ENCODE peak calls at places on chromosomes 11 and 22, in nine cellular contexts. One of them, this sample, is unnamed.
A peak's percentile ranks its signal among the peaks of the same experiment; 100 is the strongest.

GRCh38 chr11:76209956-76210885 is 3.9 kb upstream of the WNT11 start:
- DNase-seq in BJ: no peak
- DNase-seq in astrocyte of the spinal cord: peak; percentile 63
- DNase-seq in CD8-positive, alpha-beta T cell: no peak
- DNase-seq in ovary: peak; percentile 82
- DNase-seq in vagina: no peak
- DNase-seq in fibroblast of mammary gland: peak; percentile 65
- DNase-seq in mucosa of descending colon: peak; percentile 82
- DNase-seq in mesenchymal stem cell: peak; percentile 69
- DNase-seq in this sample: no peak

GRCh38 chr22:30610299-30610698 is 3.3 kb downstream of the TCN2 start:
- DNase-seq in CD8-positive, alpha-beta T cell: no peak
- DNase-seq in mucosa of descending colon: no peak
- DNase-seq in mesenchymal stem cell: no peak
- DNase-seq in fibroblast of mammary gland: no peak
- DNase-seq in BJ: no peak
- DNase-seq in astrocyte of the spinal cord: no peak
- DNase-seq in ovary: no peak
- DNase-seq in vagina: no peak
- DNase-seq in this sample: no peak

GRCh38 chr11:70643642-70644041 is 245.3 kb downstream of the CTTN start:
- DNase-seq in mucosa of descending colon: no peak
- DNase-seq in BJ: no peak
- DNase-seq in ovary: no peak
- DNase-seq in vagina: no peak
- DNase-seq in fibroblast of mammary gland: no peak
- DNase-seq in astrocyte of the spinal cord: no peak
- DNase-seq in CD8-positive, alpha-beta T cell: no peak
- DNase-seq in mesenchymal stem cell: no peak
- DNase-seq in this sample: no peak

GRCh38 chr22:46079093-46079860 is 71.0 kb upstream of the PPARA start:
- DNase-seq in vagina: no peak
- DNase-seq in BJ: no peak
- DNase-seq in mucosa of descending colon: peak; percentile 32
- DNase-seq in mesenchymal stem cell: no peak
- DNase-seq in ovary: no peak
- DNase-seq in astrocyte of the spinal cord: no peak
- DNase-seq in CD8-positive, alpha-beta T cell: no peak
- DNase-seq in fibroblast of mammary gland: no peak
- DNase-seq in this sample: no peak

GRCh38 chr22:19638282-19639015 is 75.9 kb upstream of the SEPTIN5 start:
- DNase-seq in astrocyte of the spinal cord: no peak
- DNase-seq in CD8-positive, alpha-beta T cell: no peak
- DNase-seq in mucosa of descending colon: no peak
- DNase-seq in BJ: no peak
- DNase-seq in ovary: no peak
- DNase-seq in mesenchymal stem cell: no peak
- DNase-seq in fibroblast of mammary gland: no peak
- DNase-seq in vagina: no peak
- DNase-seq in this sample: no peak

GRCh38 chr11:94730153-94730552 is 38.0 kb upstream of the AMOTL1 start:
- DNase-seq in mesenchymal stem cell: no peak
- DNase-seq in BJ: no peak
- DNase-seq in mucosa of descending colon: no peak
- DNase-seq in ovary: no peak
- DNase-seq in CD8-positive, alpha-beta T cell: no peak
- DNase-seq in fibroblast of mammary gland: no peak
- DNase-seq in astrocyte of the spinal cord: no peak
- DNase-seq in vagina: no peak
- DNase-seq in this sample: no peak

GRCh38 chr22:26656896-26657851 is at the start of gene MIAT:
- DNase-seq in vagina: no peak
- DNase-seq in BJ: no peak
- DNase-seq in ovary: no peak
- DNase-seq in fibroblast of mammary gland: no peak
- DNase-seq in mucosa of descending colon: peak; percentile 56
- DNase-seq in CD8-positive, alpha-beta T cell: peak; percentile 48
- DNase-seq in mesenchymal stem cell: no peak
- DNase-seq in astrocyte of the spinal cord: no peak
- DNase-seq in this sample: no peak

GRCh38 chr11:83600656-83601055 is 314.5 kb upstream of the CCDC90B start:
- DNase-seq in ovary: no peak
- DNase-seq in fibroblast of mammary gland: no peak
- DNase-seq in BJ: no peak
- DNase-seq in astrocyte of the spinal cord: no peak
- DNase-seq in CD8-positive, alpha-beta T cell: no peak
- DNase-seq in mucosa of descending colon: no peak
- DNase-seq in vagina: no peak
- DNase-seq in mesenchymal stem cell: no peak
- DNase-seq in this sample: no peak

GRCh38 chr11:87339416-87339815 is 301.7 kb downstream of the TMEM135 start:
- DNase-seq in vagina: no peak
- DNase-seq in fibroblast of mammary gland: no peak
- DNase-seq in mucosa of descending colon: no peak
- DNase-seq in ovary: no peak
- DNase-seq in CD8-positive, alpha-beta T cell: no peak
- DNase-seq in mesenchymal stem cell: no peak
- DNase-seq in astrocyte of the spinal cord: no peak
- DNase-seq in BJ: no peak
- DNase-seq in this sample: no peak

GRCh38 chr22:19182472-19183157 is 4.1 kb upstream of the SLC25A1 start:
- DNase-seq in mucosa of descending colon: no peak
- DNase-seq in astrocyte of the spinal cord: no peak
- DNase-seq in CD8-positive, alpha-beta T cell: no peak
- DNase-seq in mesenchymal stem cell: no peak
- DNase-seq in fibroblast of mammary gland: no peak
- DNase-seq in BJ: no peak
- DNase-seq in ovary: no peak
- DNase-seq in vagina: no peak
- DNase-seq in this sample: no peak

GRCh38 chr11:47946682-47947575 is 33.4 kb upstream of the PTPRJ start:
- DNase-seq in vagina: peak; percentile 92
- DNase-seq in BJ: peak; percentile 80
- DNase-seq in astrocyte of the spinal cord: peak; percentile 96
- DNase-seq in mesenchymal stem cell: peak; percentile 93
- DNase-seq in ovary: peak; percentile 64
- DNase-seq in fibroblast of mammary gland: peak; percentile 97
- DNase-seq in mucosa of descending colon: peak; percentile 61
- DNase-seq in CD8-positive, alpha-beta T cell: no peak
- DNase-seq in this sample: no peak

GRCh38 chr11:121453589-121454299 is 977 bp upstream of the SORL1-AS1 start:
- DNase-seq in mesenchymal stem cell: no peak
- DNase-seq in astrocyte of the spinal cord: no peak
- DNase-seq in CD8-positive, alpha-beta T cell: no peak
- DNase-seq in fibroblast of mammary gland: no peak
- DNase-seq in vagina: no peak
- DNase-seq in BJ: no peak
- DNase-seq in ovary: no peak
- DNase-seq in mucosa of descending colon: no peak
- DNase-seq in this sample: no peak
- H3K4me3 ChIP-seq in mesenchymal stem cell: no peak overlapping the region
- H3K4me3 ChIP-seq in astrocyte of the spinal cord: no peak overlapping the region
- H3K4me3 ChIP-seq in CD8-positive, alpha-beta T cell: peak overlapping the region; percentile 86
- H3K4me3 ChIP-seq in fibroblast of mammary gland: no peak overlapping the region
- H3K4me3 ChIP-seq in vagina: no peak overlapping the region
- H3K4me3 ChIP-seq in BJ: no peak overlapping the region
- H3K4me3 ChIP-seq in ovary: no peak overlapping the region
- H3K4me3 ChIP-seq in mucosa of descending colon: no peak overlapping the region
- H3K4me3 ChIP-seq in this sample: peak overlapping the region; percentile 92

DNA sequence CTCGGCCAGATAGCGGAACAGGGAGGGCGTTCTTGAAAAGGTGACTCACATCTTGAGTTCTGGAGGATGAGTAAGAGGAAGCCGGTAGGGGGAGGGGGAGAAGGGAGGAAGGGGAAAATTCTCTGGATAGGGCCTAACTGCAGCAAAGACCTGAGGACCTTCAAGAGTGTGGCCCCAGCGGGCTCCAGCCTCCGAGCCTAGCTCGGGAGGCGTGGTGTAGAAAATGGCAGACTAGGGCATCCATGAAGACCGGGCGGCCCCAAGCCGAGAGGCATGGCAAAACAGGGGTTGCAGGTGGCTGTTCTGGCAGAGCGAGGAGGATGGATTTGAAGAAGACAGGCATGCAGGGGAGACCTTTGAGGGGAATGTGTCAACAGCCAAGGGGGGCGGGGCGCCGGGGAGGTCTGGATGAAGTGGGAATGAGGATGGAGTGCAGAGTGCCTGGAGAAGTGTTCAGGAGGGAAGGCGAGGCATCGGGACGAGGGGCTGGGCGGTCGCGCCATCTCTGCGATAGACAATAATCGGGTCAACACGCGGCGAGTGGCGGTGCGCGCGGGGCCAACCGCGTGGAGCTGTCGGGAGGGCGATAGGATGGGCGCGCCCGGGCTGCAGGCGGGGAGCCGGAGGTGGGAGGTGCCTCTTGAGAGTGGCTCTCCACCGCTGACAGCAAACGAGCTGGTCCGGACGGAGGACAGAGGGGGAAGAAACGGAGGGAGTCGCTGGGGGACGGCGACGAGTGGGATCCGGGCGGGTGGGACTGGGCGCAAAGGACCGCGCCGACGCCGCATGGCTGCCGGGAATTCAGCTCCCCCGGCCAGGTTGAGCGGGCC is 40.0 kb upstream of the CREB3L1 start:
- DNase-seq in astrocyte of the spinal cord: peak; percentile 90
- DNase-seq in CD8-positive, alpha-beta T cell: no peak
- DNase-seq in fibroblast of mammary gland: peak; percentile 94
- DNase-seq in ovary: peak; percentile 75
- DNase-seq in vagina: no peak
- DNase-seq in BJ: no peak
- DNase-seq in mucosa of descending colon: peak; percentile 62
- DNase-seq in mesenchymal stem cell: peak; percentile 93
- DNase-seq in this sample: no peak
- H3K4me3 ChIP-seq in astrocyte of the spinal cord: peak overlapping the region; percentile 39
- H3K4me3 ChIP-seq in CD8-positive, alpha-beta T cell: peak overlapping the region; percentile 43
- H3K4me3 ChIP-seq in fibroblast of mammary gland: peak overlapping the region; percentile 55
- H3K4me3 ChIP-seq in ovary: peak overlapping the region; percentile 40
- H3K4me3 ChIP-seq in vagina: peak overlapping the region; percentile 54
- H3K4me3 ChIP-seq in BJ: peak overlapping the region; percentile 43
- H3K4me3 ChIP-seq in mucosa of descending colon: no peak overlapping the region
- H3K4me3 ChIP-seq in mesenchymal stem cell: peak overlapping the region; percentile 59
- H3K4me3 ChIP-seq in this sample: peak overlapping the region; percentile 34

DNA sequence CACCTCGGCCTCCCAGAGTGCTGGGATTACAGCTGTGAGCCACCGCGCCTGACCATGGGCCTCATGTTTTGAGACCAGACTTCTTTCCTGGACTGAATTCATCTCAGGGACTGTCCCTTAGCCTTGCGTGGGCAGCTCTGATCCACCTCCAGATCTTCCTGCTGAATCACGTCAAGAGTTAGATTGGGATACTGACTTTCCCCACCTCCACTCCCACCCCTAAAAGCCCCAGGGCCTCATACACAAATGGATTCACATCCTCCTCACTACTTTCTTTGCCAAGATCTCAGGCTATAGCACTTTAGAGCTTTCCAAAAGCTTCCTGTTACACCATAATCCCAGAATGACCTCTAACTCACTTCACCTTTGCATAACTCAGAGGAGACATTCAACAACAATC is 12.1 kb downstream of the CCDC87 start:
- DNase-seq in fibroblast of mammary gland: peak; percentile 67
- DNase-seq in mesenchymal stem cell: no peak
- DNase-seq in mucosa of descending colon: no peak
- DNase-seq in vagina: no peak
- DNase-seq in ovary: no peak
- DNase-seq in BJ: no peak
- DNase-seq in astrocyte of the spinal cord: no peak
- DNase-seq in CD8-positive, alpha-beta T cell: no peak
- DNase-seq in this sample: no peak
- H3K4me3 ChIP-seq in fibroblast of mammary gland: no peak overlapping the region
- H3K4me3 ChIP-seq in mesenchymal stem cell: no peak overlapping the region
- H3K4me3 ChIP-seq in mucosa of descending colon: no peak overlapping the region
- H3K4me3 ChIP-seq in vagina: no peak overlapping the region
- H3K4me3 ChIP-seq in ovary: no peak overlapping the region
- H3K4me3 ChIP-seq in BJ: no peak overlapping the region
- H3K4me3 ChIP-seq in astrocyte of the spinal cord: no peak overlapping the region
- H3K4me3 ChIP-seq in CD8-positive, alpha-beta T cell: no peak overlapping the region
- H3K4me3 ChIP-seq in this sample: no peak overlapping the region

DNA sequence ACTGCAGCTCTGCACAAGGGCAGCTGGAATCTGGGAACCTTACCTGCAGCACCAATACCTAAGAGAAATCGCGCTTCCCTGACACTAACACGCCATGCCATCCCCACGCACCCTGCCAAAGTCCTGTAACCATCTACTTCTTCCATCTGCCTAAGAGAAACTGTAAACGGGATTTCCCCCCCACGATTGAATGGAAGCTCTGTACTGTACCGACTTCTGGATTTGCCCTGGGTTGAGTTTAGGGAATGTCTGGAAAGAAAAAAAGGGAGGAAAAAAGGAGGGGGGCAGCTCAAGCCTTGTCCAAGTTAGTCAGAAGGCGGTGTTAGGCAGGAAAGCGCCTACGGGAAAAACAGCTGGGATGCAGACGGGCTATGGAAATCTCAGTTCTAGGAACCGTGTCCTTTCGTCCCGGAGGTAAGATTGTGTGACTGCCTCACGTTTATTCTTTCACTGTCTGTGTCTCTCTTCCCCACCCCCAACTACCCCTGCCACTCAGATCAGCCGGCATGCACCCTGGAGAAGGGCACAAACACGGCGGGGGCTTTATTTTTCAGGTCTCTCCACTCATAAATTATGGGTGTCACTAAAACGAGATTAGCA is 125.5 kb upstream of the C11orf58 start:
- DNase-seq in mucosa of descending colon: no peak
- DNase-seq in CD8-positive, alpha-beta T cell: no peak
- DNase-seq in vagina: no peak
- DNase-seq in astrocyte of the spinal cord: no peak
- DNase-seq in ovary: no peak
- DNase-seq in BJ: no peak
- DNase-seq in fibroblast of mammary gland: no peak
- DNase-seq in mesenchymal stem cell: peak; percentile 58
- DNase-seq in this sample: no peak
- H3K4me3 ChIP-seq in mucosa of descending colon: no peak overlapping the region
- H3K4me3 ChIP-seq in CD8-positive, alpha-beta T cell: peak overlapping the region; percentile 50
- H3K4me3 ChIP-seq in vagina: peak overlapping the region; percentile 38
- H3K4me3 ChIP-seq in astrocyte of the spinal cord: peak overlapping the region; percentile 44
- H3K4me3 ChIP-seq in ovary: peak overlapping the region; percentile 15
- H3K4me3 ChIP-seq in BJ: peak overlapping the region; percentile 43
- H3K4me3 ChIP-seq in fibroblast of mammary gland: no peak overlapping the region
- H3K4me3 ChIP-seq in mesenchymal stem cell: no peak overlapping the region
- H3K4me3 ChIP-seq in this sample: no peak overlapping the region

GRCh38 chr22:49693416-49693815 is 134.3 kb downstream of the BRD1 start:
- DNase-seq in mesenchymal stem cell: no peak
- DNase-seq in BJ: no peak
- DNase-seq in CD8-positive, alpha-beta T cell: no peak
- DNase-seq in ovary: peak; percentile 31
- DNase-seq in astrocyte of the spinal cord: no peak
- DNase-seq in vagina: no peak
- DNase-seq in mucosa of descending colon: no peak
- DNase-seq in fibroblast of mammary gland: no peak
- DNase-seq in this sample: no peak
- H3K4me3 ChIP-seq in mesenchymal stem cell: no peak overlapping the region
- H3K4me3 ChIP-seq in BJ: no peak overlapping the region
- H3K4me3 ChIP-seq in CD8-positive, alpha-beta T cell: no peak overlapping the region
- H3K4me3 ChIP-seq in ovary: no peak overlapping the region
- H3K4me3 ChIP-seq in astrocyte of the spinal cord: no peak overlapping the region
- H3K4me3 ChIP-seq in vagina: no peak overlapping the region
- H3K4me3 ChIP-seq in mucosa of descending colon: no peak overlapping the region
- H3K4me3 ChIP-seq in fibroblast of mammary gland: no peak overlapping the region
- H3K4me3 ChIP-seq in this sample: no peak overlapping the region